ENCODE peak calls at places on chromosome 15, in seven cellular contexts. P is IMR-90, U is HFFc6, Y is BE2C, R is tibial artery, W is GM23338, K is fibroblast of lung. S is an unnamed sample.

GRCh38 chr15:85282504-85283115 is 97.8 kb upstream of the AKAP13 start:
- DNase-seq in P (peak), U (peak), Y (no peak), R (no peak), W (no peak), K (peak), S (peak)

GRCh38 chr15:79967331-79968182 is 3.4 kb downstream of the BCL2A1 start:
- DNase-seq in P (no peak), U (no peak), Y (no peak), R (no peak), W (no peak), K (peak), S (no peak)

GRCh38 chr15:68791431-68792283 is 29.0 kb downstream of the ANP32A start:
- DNase-seq in P (no peak), U (no peak), Y (no peak), R (no peak), W (peak), K (no peak), S (no peak)

GRCh38 chr15:72584006-72584405 is 70.5 kb upstream of the GOLGA6B start:
- DNase-seq in P (peak), U (peak), Y (no peak), R (no peak), W (peak), K (peak), S (no peak)

GRCh38 chr15:92117301-92117731 is 263.8 kb downstream of the SLCO3A1 start:
- DNase-seq in P (no peak), U (no peak), Y (no peak), R (no peak), W (no peak), K (no peak), S (no peak)

GRCh38 chr15:57213783-57214366 is 162.4 kb upstream of the CGNL1 start:
- DNase-seq in P (peak), U (peak), Y (no peak), R (no peak), W (no peak), K (peak), S (peak)

GRCh38 chr15:57122080-57122845 is 203.8 kb downstream of the TCF12 start:
- DNase-seq in P (no peak), U (peak), Y (no peak), R (no peak), W (no peak), K (no peak), S (peak)

GRCh38 chr15:68888419-68888818 is 41.9 kb upstream of the SPESP1 start:
- DNase-seq in P (no peak), U (no peak), Y (peak), R (no peak), W (peak), K (no peak), S (no peak)

GRCh38 chr15:84582583-84583157 is 18.1 kb upstream of the ZSCAN2 start:
- DNase-seq in P (no peak), U (no peak), Y (no peak), R (no peak), W (no peak), K (peak), S (no peak)

GRCh38 chr15:76169013-76169412 is 109.2 kb downstream of the TMEM266 start:
- DNase-seq in P (peak), U (peak), Y (no peak), R (no peak), W (peak), K (no peak), S (no peak)

GRCh38 chr15:51335538-51335961 is 2.8 kb downstream of the CYP19A1 start:
- DNase-seq in P (no peak), U (no peak), Y (no peak), R (no peak), W (no peak), K (no peak), S (no peak)

GRCh38 chr15:35555244-35555643 is 9.3 kb upstream of the DPH6 start:
- DNase-seq in P (no peak), U (no peak), Y (no peak), R (no peak), W (no peak), K (no peak), S (no peak)

GRCh38 chr15:83567318-83567717 is 86.6 kb upstream of the ADAMTSL3 start:
- DNase-seq in P (no peak), U (no peak), Y (no peak), R (no peak), W (no peak), K (no peak), S (no peak)

GRCh38 chr15:94375997-94376396 is 144.6 kb downstream of the MCTP2 start:
- DNase-seq in P (no peak), U (no peak), Y (no peak), R (no peak), W (peak), K (no peak), S (no peak)

DNA sequence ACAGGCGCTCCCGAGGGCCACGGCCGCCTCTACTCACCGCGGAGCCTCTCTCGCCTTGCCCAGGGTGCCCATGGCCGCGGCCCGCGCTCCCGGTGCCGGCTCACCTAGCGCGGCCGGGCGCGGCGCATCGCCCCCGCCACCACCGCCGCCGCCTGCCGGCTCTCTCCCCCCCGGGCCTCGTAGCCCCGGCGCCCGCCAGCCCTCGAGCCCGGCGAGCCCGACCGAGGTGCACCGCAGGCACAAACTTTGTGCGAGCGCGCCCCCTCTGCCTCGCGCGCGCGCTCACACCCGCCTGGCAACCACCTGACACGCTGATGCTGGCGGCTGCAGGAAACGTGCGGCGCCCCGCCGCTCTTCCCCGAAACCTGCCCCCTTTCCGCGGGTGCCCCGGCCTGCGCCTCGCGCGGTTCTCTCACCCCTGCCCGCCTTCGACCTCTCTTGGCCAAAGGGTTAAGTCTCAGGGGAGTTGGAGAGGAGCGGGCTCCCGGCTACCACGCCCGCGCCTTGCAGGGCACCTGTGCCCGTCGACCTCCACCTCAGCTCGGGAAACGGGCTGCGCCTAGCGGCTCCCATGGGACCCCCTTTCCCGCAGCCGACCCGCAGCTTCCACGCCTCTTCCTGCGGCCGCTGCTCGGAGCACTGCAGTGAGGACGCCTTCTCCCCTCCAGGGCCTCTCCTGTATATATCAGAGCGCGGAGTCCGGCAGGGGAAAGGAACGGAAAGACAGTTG is at the start of gene RASGRP1:
- DNase-seq in P (peak), U (peak), Y (peak), R (peak), W (peak), K (peak), S (peak)
- TF ChIP-seq CTCF in P (peak), U (no peak), Y (peak), R (no peak), W (no peak), K (no peak), S (peak)

GRCh38 chr15:77419836-77420609 is at the start of gene PEAK1:
- DNase-seq in P (peak), U (peak), Y (peak), R (peak), W (peak), K (peak), S (peak)
- TF ChIP-seq CTCF in P (no peak), U (no peak), Y (no peak), R (no peak), W (no peak), K (no peak), S (no peak)

DNA sequence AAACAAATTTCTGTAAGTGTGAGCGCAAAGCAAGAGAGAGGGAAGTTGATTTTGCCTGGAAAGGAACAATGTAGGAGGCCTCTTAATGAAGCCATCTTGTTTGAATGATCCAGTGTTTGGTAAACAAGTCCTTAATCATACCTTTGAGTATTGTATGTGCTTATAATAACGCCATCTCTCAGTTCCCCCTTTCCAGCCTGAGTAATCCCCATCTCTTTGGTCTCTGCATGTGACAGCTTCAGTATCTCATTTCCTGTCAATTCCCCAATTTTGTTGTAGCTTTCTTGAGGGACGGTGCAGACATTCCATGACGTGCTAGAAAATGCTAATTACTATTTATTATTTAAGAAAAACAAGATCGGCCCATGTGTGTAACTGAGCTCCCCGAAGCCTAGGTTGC is 349.3 kb upstream of the NR2F2 start:
- DNase-seq in P (no peak), U (no peak), Y (no peak), R (no peak), W (no peak), K (no peak), S (no peak)
- TF ChIP-seq CTCF in P (no peak), U (no peak), Y (no peak), R (no peak), W (no peak), K (no peak), S (no peak)

GRCh38 chr15:55198706-55199105 is 2.0 kb upstream of the RSL24D1 start:
- DNase-seq in P (no peak), U (no peak), Y (no peak), R (no peak), W (no peak), K (no peak), S (no peak)

GRCh38 chr15:55197719-55198118 is 978 bp upstream of the RSL24D1 start:
- DNase-seq in P (no peak), U (no peak), Y (no peak), R (no peak), W (no peak), K (no peak), S (no peak)

GRCh38 chr15:55196011-55196410 is 730 bp downstream of the RSL24D1 start:
- DNase-seq in P (peak), U (no peak), Y (no peak), R (no peak), W (no peak), K (no peak), S (no peak)

GRCh38 chr15:55197362-55197705 is 593 bp upstream of the RSL24D1 start:
- DNase-seq in P (no peak), U (no peak), Y (no peak), R (no peak), W (peak), K (no peak), S (no peak)

GRCh38 chr15:55196458-55197361 is at the start of gene RSL24D1:
- DNase-seq in P (peak), U (peak), Y (peak), R (peak), W (peak), K (peak), S (peak)
- TF ChIP-seq CTCF in P (peak), U (peak), Y (peak), R (peak), W (peak), K (peak), S (peak)

DNA sequence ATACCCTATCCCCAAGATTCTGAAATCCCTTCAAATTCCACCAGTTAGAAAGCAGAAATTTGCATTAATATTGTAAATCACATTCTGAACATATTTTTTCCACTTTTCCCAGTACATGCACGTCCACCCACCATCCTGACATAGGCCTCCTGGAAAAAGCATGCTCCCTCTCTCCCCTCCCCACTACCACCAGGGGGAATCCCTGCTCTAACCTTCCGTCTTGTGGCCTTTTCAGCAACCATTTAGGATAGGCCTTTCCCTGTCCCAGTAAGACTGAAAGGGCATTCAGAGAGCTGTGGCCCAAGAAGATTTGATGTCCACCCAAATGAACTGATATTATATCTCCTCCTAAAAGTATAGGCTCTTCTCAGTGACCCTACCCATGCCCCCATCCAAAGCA is 182.1 kb downstream of the ARRDC4 start:
- DNase-seq in P (no peak), U (no peak), Y (no peak), R (no peak), W (peak), K (no peak), S (no peak)
- TF ChIP-seq CTCF in P (no peak), U (peak), Y (peak), R (no peak), W (peak), K (no peak), S (peak)

GRCh38 chr15:40891810-40892448 is 2.3 kb upstream of the VPS18 start:
- DNase-seq in P (peak), U (peak), Y (peak), R (no peak), W (peak), K (peak), S (peak)
- TF ChIP-seq CTCF in P (peak), U (peak), Y (peak), R (peak), W (peak), K (peak), S (peak)

GRCh38 chr15:74791667-74792066 is 9.8 kb downstream of the CSK start:
- DNase-seq in P (no peak), U (no peak), Y (no peak), R (no peak), W (no peak), K (no peak), S (no peak)

GRCh38 chr15:74794248-74794969 is 12.5 kb downstream of the CSK start:
- DNase-seq in P (no peak), U (no peak), Y (no peak), R (no peak), W (no peak), K (no peak), S (no peak)

GRCh38 chr15:74794970-74795349 is 13.1 kb downstream of the CSK start:
- DNase-seq in P (no peak), U (no peak), Y (no peak), R (no peak), W (no peak), K (no peak), S (no peak)

GRCh38 chr15:74792227-74793016 is 10.5 kb downstream of the CSK start:
- DNase-seq in P (no peak), U (no peak), Y (no peak), R (no peak), W (no peak), K (no peak), S (no peak)

DNA sequence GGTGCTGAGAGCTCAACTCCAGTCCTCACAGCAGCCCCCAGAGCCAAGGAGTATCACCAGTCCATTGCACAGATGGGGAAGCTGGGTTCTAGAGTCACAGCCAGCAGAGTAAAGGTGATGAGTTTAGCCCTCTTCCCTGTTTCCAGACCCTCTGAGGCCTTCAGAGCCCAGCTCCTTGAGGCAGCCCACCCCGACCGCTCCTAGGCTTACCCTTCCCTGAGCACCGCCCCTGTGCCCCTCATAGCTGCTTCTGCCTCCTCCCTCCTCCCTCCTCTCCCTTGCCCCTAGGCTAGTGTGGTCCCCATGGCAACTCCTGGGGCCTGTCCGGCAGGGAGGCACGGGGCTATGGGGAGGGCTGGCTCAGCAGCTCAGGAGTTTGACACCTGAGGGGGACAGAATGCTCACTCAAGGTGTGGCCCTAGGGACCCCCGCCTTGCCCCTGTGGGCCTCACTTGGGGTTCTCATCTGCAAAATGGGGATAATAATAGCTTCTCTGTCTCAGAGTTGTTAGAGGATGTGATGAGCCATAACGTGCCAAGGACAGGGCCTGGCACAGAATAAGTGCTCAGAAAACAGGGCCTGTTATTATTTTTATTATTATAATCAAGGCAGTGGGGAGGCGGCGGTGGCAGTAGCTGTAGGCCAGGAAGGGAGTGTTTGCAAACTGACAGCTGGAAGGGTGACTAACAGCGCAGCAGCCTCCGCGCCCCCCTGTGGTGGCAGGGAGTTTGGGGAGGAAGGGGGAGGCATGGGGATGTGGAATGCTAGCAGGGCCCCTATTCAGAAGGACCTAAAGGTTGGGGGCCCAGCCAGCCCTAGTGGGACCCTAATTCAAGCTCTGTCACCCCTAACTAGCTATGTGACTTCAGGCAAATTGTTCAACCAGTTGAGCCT is 11.5 kb downstream of the CSK start:
- DNase-seq in P (no peak), U (no peak), Y (no peak), R (no peak), W (peak), K (peak), S (peak)
- TF ChIP-seq CTCF in P (no peak), U (no peak), Y (no peak), R (no peak), W (no peak), K (peak), S (peak)

DNA sequence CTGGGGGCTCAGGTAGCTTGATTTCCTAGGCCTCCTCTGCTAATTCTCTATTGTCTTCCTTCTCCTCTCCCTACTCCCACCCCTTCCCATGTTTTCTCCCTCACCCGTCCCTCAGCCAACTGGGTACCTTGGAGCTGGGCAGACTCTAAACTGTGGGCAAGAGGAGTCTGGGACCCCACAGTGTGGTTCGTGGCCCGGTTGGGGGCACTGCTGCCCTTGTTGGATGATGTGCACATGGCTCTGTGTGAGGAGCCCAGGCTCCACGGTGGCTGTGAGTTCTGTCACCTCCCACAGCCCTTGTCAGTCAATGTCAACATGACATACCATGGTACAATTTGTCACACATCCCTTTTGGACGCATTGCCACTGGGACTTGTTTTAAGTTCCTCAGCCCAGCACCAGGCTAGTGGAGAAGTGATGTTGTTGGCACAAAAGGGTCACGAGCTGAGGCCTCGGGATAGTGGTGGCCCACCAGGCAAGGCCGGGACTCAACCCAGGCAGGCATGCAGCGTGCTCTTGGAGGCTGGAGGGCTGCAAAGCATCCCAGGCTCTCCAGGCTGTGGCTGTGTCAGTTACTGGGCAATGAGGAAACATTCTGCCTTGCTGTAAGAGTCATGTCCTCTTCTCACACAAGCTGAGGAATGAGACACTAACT is 142.3 kb downstream of the TLE3 start:
- DNase-seq in P (no peak), U (no peak), Y (no peak), R (no peak), W (no peak), K (no peak), S (no peak)
- TF ChIP-seq CTCF in P (no peak), U (no peak), Y (no peak), R (no peak), W (no peak), K (no peak), S (no peak)